ENCODE peak calls at places on chromosomes 11 and 22, in five cellular contexts. T is kidney, F is fibroblast of the aortic adventitia, S is AG09309, P is endothelial cell of umbilical vein. C is an unnamed sample.

GRCh38 chr11:563812-564578 is 3.2 kb downstream of the RASSF7 start:
- DNase-seq in T (peak), S (no peak), P (no peak), F (no peak), C (no peak)

GRCh38 chr11:122509899-122510298 is 145.6 kb upstream of the UBASH3B start:
- DNase-seq in P (no peak), F (no peak), S (no peak), T (no peak), C (no peak)

GRCh38 chr22:19878461-19879247 is 24.0 kb upstream of the GNB1L start:
- DNase-seq in S (no peak), T (peak), F (no peak), P (no peak), C (peak)

GRCh38 chr22:41876275-41876674 is 38.6 kb downstream of the SHISA8 start:
- DNase-seq in T (no peak), P (no peak), S (no peak), F (no peak), C (peak)

GRCh38 chr11:65855927-65856363 is 2.0 kb downstream of the CFL1 start:
- DNase-seq in T (no peak), F (no peak), S (no peak), P (no peak), C (no peak)

GRCh38 chr22:32542332-32543019 is 67.9 kb downstream of the FBXO7 start:
- DNase-seq in T (no peak), S (no peak), P (no peak), F (peak), C (no peak)

GRCh38 chr11:4466168-4466891 is 16.1 kb upstream of the OR52K1 start:
- DNase-seq in F (no peak), T (no peak), S (no peak), P (no peak), C (no peak)

GRCh38 chr22:42646569-42647525 is 2.3 kb downstream of the CYB5R3 start:
- DNase-seq in S (no peak), P (peak), F (peak), T (peak), C (peak)

GRCh38 chr11:72848846-72849466 is 34.7 kb downstream of the ATG16L2 start:
- DNase-seq in P (peak), F (peak), S (no peak), T (no peak), C (peak)

GRCh38 chr11:67409781-67410368 is 5.6 kb upstream of the CARNS1 start:
- DNase-seq in F (no peak), S (no peak), T (no peak), P (no peak), C (no peak)

GRCh38 chr11:62267050-62267449 is 2.9 kb upstream of the SCGB2A2 start:
- DNase-seq in F (no peak), P (no peak), T (no peak), S (no peak), C (no peak)

GRCh38 chr11:62267576-62267975 is 2.4 kb upstream of the SCGB2A2 start:
- DNase-seq in F (no peak), T (no peak), P (no peak), S (no peak), C (no peak)

GRCh38 chr11:62266558-62266957 is 3.4 kb upstream of the SCGB2A2 start:
- DNase-seq in P (peak), F (peak), T (no peak), S (no peak), C (no peak)

GRCh38 chr11:62273284-62273683 is 3.3 kb downstream of the SCGB2A2 start:
- DNase-seq in S (no peak), F (no peak), P (no peak), T (no peak), C (no peak)

GRCh38 chr11:62269654-62270278 is at the start of gene SCGB2A2:
- DNase-seq in S (no peak), P (no peak), T (no peak), F (no peak), C (no peak)
- TF ChIP-seq CTCF in S (peak), P (peak), T (peak), F (peak), C (no peak)

GRCh38 chr11:46114961-46115360 is 6.3 kb downstream of the PHF21A start:
- DNase-seq in T (no peak), S (no peak), P (no peak), F (no peak), C (no peak)
- H3K4me3 ChIP-seq in T (no peak), S (no peak), P (no peak), F (no peak), C (no peak)

DNA sequence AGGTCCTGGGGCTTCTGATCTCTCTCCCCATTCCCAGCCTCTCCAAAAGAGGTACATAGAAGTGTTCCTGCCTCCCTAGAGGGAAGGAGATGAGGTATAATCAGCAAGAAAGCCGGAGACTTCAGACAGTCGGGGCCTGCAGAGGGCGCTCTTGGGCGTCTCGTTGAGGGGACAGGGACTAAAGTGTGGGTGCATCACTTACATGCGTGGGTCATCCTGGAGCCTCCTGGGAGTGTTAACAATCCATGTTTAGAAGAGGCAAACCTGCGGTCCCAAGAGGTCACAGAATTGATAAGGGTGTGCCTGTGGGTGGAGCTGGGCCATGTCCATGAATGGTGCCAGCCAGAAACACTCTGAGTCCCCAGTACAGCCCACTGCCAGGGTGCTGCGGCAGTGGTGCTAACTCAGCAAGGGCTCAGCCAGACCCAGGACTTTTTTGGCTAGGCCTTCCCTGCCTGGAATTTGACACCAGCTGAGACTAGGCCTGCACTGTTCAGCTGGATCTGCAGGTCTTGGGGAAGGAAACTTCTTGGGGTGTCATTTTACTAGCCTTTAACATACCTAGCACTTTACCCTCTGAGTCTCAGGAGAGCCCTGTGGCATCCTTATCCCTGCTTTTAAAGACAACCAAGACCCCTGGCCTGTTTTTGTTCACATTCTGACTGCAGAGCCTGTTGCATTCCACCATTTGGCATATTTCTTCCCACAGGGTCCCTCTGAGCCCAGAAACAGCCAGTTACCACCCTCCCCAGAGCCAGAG is 5.5 kb downstream of the YDJC start:
- DNase-seq in F (peak), T (no peak), S (no peak), P (no peak), C (no peak)
- TF ChIP-seq CTCF in F (peak), T (peak), S (peak), P (peak), C (peak)

GRCh38 chr22:39996732-39997131 is 2.0 kb downstream of the FAM83F start:
- DNase-seq in T (no peak), P (peak), S (no peak), F (no peak), C (no peak)

GRCh38 chr22:39994046-39994565 is 648 bp upstream of the FAM83F start:
- DNase-seq in S (no peak), F (no peak), T (peak), P (no peak), C (peak)

GRCh38 chr22:39992088-39992826 is 2.5 kb upstream of the FAM83F start:
- DNase-seq in P (no peak), T (no peak), S (no peak), F (no peak), C (no peak)

GRCh38 chr22:39995346-39996252 is 845 bp downstream of the FAM83F start:
- DNase-seq in S (no peak), F (no peak), T (peak), P (no peak), C (no peak)

DNA sequence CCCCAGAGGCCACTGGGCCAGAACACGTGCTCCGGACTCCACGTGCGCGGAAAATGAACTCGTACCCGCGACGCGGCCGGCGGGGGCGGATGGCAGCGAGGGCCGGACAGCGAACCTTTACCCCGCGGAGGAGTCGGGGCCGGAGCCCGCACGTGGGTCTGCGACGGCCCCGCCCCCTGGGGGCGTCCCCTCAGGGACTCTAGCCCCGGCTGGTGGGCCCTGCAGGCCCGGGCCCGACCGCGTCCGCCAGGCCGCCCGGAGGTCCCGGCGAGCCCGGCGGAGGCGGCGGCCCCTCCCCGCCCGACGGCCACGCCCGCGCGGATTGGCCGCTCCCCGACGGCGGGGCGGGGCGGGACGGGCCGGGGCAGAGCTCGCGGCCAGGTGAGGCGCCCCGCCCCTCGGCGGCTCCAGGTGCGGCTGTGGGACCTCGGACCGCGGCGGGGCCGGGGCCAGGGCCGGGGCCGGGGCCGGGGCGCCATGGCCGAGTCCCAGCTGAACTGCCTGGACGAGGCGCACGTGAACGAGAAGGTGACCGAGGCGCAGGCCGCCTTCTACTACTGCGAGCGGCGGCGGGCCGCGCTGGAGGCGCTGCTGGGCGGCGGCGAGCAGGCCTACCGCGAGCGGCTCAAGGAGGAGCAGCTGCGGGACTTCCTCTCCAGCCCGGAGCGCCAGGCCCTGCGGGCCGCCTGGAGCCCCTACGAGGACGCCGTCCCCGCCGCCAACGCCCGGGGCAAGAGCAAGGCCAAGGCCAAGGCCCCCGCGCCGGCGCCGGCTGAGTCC is at the start of gene FAM83F:
- DNase-seq in S (no peak), T (peak), F (no peak), P (no peak), C (no peak)
- H3K4me3 ChIP-seq in S (no peak), T (peak), F (no peak), P (no peak), C (no peak)